ENCODE peak calls at places on chromosomes 16 and 17, in six cellular contexts. P is GM13977, C is osteocyte, G is fibroblast of villous mesenchyme, M is astrocyte of the cerebellum, I is body of pancreas. X is an unnamed sample.

GRCh38 chr16:70520612-70521297 is 2.6 kb downstream of the COG4 start:
- DNase-seq in P (peak), C (no peak), G (peak), M (no peak), I (no peak), X (no peak)

GRCh38 chr16:20520103-20520502 is 56.1 kb downstream of the ACSM2B start:
- DNase-seq in P (no peak), C (no peak), G (no peak), M (no peak), I (no peak), X (no peak)

GRCh38 chr17:38925263-38925995 is at the start of gene LASP1NB:
- DNase-seq in P (no peak), C (peak), G (no peak), M (no peak), I (no peak), X (no peak)

GRCh38 chr16:22977294-22977697 is 163.3 kb downstream of the HS3ST2 start:
- DNase-seq in P (no peak), C (no peak), G (peak), M (no peak), I (no peak), X (no peak)

GRCh38 chr16:90077240-90077756 is at the start of gene PRDM7:
- DNase-seq in P (peak), C (peak), G (peak), M (peak), I (peak), X (peak)

GRCh38 chr17:50939795-50940684 is 73.9 kb upstream of the TOB1 start:
- DNase-seq in P (no peak), C (no peak), G (no peak), M (no peak), I (no peak), X (no peak)

GRCh38 chr17:11736613-11737289 is 138.5 kb downstream of the DNAH9 start:
- DNase-seq in P (no peak), C (peak), G (no peak), M (no peak), I (no peak), X (no peak)

GRCh38 chr16:10181196-10182162 is 749 bp downstream of the GRIN2A start:
- DNase-seq in P (peak), C (no peak), G (peak), M (peak), I (peak), X (no peak)

GRCh38 chr17:561118-561517 is 153.5 kb downstream of the VPS53 start:
- DNase-seq in P (peak), C (no peak), G (peak), M (no peak), I (no peak), X (peak)

GRCh38 chr16:64544859-64545258 is 577.0 kb downstream of the CDH11 start:
- DNase-seq in P (no peak), C (no peak), G (no peak), M (no peak), I (no peak), X (no peak)

GRCh38 chr17:3894927-3895343 is 2.1 kb upstream of the CAMKK1 start:
- DNase-seq in P (no peak), C (no peak), G (no peak), M (no peak), I (peak), X (no peak)

GRCh38 chr17:43790311-43790940 is 10.2 kb downstream of the CFAP97D1 start:
- DNase-seq in P (no peak), C (no peak), G (no peak), M (no peak), I (no peak), X (no peak)

GRCh38 chr17:330993-331701 is 21.5 kb downstream of the RPH3AL start:
- DNase-seq in P (no peak), C (no peak), G (peak), M (no peak), I (peak), X (no peak)

GRCh38 chr17:65345261-65346060 is 208.3 kb downstream of the RGS9 start:
- DNase-seq in P (no peak), C (no peak), G (no peak), M (peak), I (no peak), X (no peak)

GRCh38 chr17:21282231-21282630 is 2.3 kb upstream of the MAP2K3 start:
- DNase-seq in P (no peak), C (peak), G (peak), M (peak), I (no peak), X (peak)

GRCh38 chr17:76841776-76842405 is 26.3 kb upstream of the MGAT5B start:
- DNase-seq in P (no peak), C (no peak), G (no peak), M (no peak), I (no peak), X (no peak)

GRCh38 chr16:89495121-89495520 is 4.8 kb upstream of the ANKRD11 start:
- DNase-seq in P (no peak), C (no peak), G (peak), M (no peak), I (no peak), X (no peak)

GRCh38 chr17:5019475-5019956 is 15.7 kb downstream of the SLC52A1 start:
- DNase-seq in P (peak), C (no peak), G (no peak), M (no peak), I (no peak), X (no peak)

GRCh38 chr17:12924614-12925013 is 93.2 kb downstream of the ELAC2 start:
- DNase-seq in P (no peak), C (no peak), G (no peak), M (no peak), I (no peak), X (no peak)

GRCh38 chr16:64925166-64925565 is 196.7 kb downstream of the CDH11 start:
- DNase-seq in P (no peak), C (no peak), G (peak), M (no peak), I (peak), X (no peak)

GRCh38 chr17:64385187-64386083 is 5.2 kb downstream of the PECAM1 start:
- DNase-seq in P (no peak), C (no peak), G (peak), M (peak), I (peak), X (peak)

GRCh38 chr16:86491643-86492030 is 18.7 kb upstream of the FOXF1 start:
- DNase-seq in P (no peak), C (no peak), G (no peak), M (no peak), I (no peak), X (no peak)

GRCh38 chr16:14003119-14003570 is 68.0 kb upstream of the MRTFB start:
- DNase-seq in P (no peak), C (peak), G (peak), M (no peak), I (peak), X (no peak)
- TF ChIP-seq CTCF in P (no peak), C (no peak), G (peak), M (no peak), I (no peak), X (no peak)

DNA sequence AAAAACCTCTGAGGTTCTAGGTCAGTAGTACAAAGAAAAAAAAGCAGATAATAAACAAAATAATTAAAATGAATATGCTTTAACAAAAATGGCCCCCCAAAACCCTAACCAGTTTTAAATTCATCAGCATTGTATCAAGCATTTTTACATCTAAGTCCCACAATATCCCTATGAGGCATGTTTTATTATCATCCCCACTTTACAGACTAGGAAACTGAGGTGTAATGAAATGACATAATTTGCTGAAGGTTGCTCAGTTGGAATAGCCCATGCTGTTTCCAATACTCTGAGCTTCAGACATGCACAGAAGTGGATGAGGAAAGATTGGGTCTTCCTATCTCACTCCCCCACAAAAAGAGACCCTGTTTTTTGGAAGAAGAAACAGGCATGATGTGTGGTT is 88.3 kb downstream of the SNX11 start:
- DNase-seq in P (no peak), C (no peak), G (no peak), M (no peak), I (no peak), X (no peak)
- TF ChIP-seq CTCF in P (no peak), C (no peak), G (no peak), M (no peak), I (no peak), X (no peak)

GRCh38 chr16:29192329-29193247 is 207.7 kb downstream of the LAT start:
- DNase-seq in P (no peak), C (peak), G (no peak), M (no peak), I (no peak), X (no peak)
- TF ChIP-seq CTCF in P (peak), C (peak), G (peak), M (no peak), I (no peak), X (peak)

GRCh38 chr17:71084219-71084618 is 914.9 kb downstream of the KCNJ2 start:
- DNase-seq in P (no peak), C (no peak), G (peak), M (no peak), I (peak), X (no peak)
- TF ChIP-seq CTCF in P (peak), C (peak), G (peak), M (peak), I (no peak), X (peak)

DNA sequence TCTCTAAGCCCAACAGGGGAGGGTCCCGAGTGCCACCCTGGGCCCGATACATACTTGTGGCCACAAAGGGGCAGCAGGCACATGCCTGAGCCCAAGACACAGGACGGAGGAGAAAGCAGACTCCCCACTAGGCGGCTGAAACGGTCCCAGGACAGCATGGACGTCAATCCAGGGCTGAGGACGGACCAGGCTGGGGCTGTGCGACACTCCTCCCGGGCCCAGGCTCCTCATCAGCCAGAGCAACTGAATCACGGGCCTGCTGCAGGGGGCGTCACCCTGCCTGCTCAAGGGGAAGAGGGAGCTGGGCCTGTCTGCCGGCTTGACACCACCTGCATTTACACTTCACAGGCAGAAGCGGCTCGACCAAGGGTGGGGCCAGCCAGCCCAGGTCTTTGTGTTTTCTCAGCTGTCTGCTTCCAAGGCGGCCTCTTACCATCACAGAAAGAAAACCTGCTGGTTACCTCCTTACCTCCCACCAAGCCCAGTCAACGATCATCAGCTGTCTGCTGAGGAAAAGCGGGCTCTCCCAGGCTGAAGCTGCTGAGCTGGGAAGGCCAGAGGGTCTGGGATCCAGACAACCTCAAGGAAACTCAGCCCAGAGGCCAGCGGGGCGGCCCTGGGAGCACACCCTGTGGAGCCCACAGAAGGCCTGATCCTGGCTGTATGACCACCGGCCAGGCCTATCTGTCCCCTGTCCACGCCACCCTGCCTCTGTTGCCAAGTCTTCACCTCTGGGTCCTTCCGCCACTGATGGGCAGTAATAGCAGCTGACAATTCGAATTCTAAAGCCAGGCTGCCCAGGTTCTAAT is 26.4 kb downstream of the KIFC3 start:
- DNase-seq in P (no peak), C (no peak), G (no peak), M (no peak), I (peak), X (no peak)
- TF ChIP-seq CTCF in P (peak), C (peak), G (peak), M (peak), I (no peak), X (peak)

GRCh38 chr16:81634380-81635121 is 144.5 kb upstream of the PLCG2 start:
- DNase-seq in P (no peak), C (no peak), G (peak), M (no peak), I (no peak), X (no peak)

GRCh38 chr16:81636298-81636960 is 142.7 kb upstream of the PLCG2 start:
- DNase-seq in P (no peak), C (no peak), G (no peak), M (no peak), I (no peak), X (no peak)

GRCh38 chr16:81637336-81638235 is 141.5 kb upstream of the PLCG2 start:
- DNase-seq in P (no peak), C (no peak), G (no peak), M (no peak), I (no peak), X (no peak)

GRCh38 chr16:81633680-81634379 is 145.3 kb upstream of the PLCG2 start:
- DNase-seq in P (no peak), C (no peak), G (no peak), M (no peak), I (no peak), X (no peak)

GRCh38 chr16:81635336-81635947 is 143.6 kb upstream of the PLCG2 start:
- DNase-seq in P (no peak), C (no peak), G (no peak), M (no peak), I (no peak), X (no peak)
- TF ChIP-seq CTCF in P (no peak), C (no peak), G (no peak), M (no peak), I (no peak), X (no peak)

DNA sequence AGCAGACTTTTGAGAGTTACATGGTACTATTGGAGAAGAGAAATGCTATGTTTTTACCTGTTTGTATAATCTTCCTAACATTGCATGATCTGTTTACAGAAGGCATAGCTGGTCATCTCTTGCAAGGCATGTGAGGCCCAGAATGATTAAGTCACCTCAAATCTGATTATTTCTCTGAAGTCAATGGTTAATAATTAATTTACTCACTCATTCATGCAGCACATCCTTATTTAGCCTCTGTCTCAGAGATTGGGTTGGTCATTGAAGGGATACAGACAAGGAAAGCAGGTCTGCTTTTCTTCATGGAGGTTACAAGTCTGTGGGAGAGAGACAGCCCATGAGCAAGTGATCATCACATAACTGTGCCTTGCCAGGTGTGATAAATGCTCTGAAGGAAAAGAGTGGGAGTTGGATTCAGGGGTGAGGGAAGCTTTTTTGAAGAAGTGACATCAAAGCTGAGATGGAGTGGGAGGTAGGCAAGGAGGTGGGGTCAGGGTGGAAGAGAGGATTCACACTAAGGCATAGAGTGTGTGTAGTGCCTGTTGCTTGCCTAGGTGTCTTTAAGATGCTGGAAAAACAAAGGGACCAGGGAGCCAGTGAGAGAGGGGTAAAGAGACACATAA is 16.3 kb upstream of the RBFOX1 start:
- DNase-seq in P (no peak), C (no peak), G (no peak), M (no peak), I (no peak), X (no peak)
- TF ChIP-seq CTCF in P (no peak), C (no peak), G (no peak), M (no peak), I (no peak), X (no peak)

GRCh38 chr17:57735707-57736106 is 9.4 kb downstream of the CCDC182 start:
- DNase-seq in P (peak), C (no peak), G (no peak), M (no peak), I (no peak), X (no peak)

GRCh38 chr17:57740225-57740528 is 4.9 kb downstream of the CCDC182 start:
- DNase-seq in P (no peak), C (no peak), G (no peak), M (no peak), I (no peak), X (no peak)

GRCh38 chr17:57737450-57737849 is 7.6 kb downstream of the CCDC182 start:
- DNase-seq in P (no peak), C (no peak), G (no peak), M (no peak), I (no peak), X (no peak)

GRCh38 chr17:57735230-57735629 is 9.9 kb downstream of the CCDC182 start:
- DNase-seq in P (no peak), C (no peak), G (no peak), M (no peak), I (no peak), X (no peak)

GRCh38 chr17:57739402-57740224 is 5.5 kb downstream of the CCDC182 start:
- DNase-seq in P (peak), C (no peak), G (peak), M (no peak), I (no peak), X (no peak)
- TF ChIP-seq CTCF in P (peak), C (peak), G (peak), M (peak), I (no peak), X (peak)

DNA sequence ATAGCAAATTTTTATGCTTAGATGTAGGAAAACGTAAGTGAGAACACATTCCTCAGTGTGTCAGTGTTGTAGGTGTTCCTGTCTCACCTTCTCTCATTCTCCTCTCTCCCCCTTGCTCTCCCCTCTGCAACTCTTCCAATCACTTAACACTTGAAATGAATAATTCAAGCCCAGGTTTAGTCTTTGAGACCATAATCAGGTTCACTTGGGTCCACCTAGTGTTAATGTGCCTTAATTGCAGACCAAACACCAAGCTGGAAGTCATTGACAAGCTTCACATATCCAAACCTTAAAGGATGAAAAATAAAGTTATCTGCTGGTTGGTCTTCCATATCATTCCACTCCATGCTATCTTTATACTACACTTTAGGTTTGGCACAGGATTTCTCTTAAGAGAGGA is 37.0 kb downstream of the STXBP4 start:
- DNase-seq in P (peak), C (no peak), G (peak), M (no peak), I (peak), X (no peak)
- TF ChIP-seq CTCF in P (peak), C (peak), G (peak), M (peak), I (peak), X (peak)

GRCh38 chr17:19904924-19905323 is 37.2 kb upstream of the ULK2 start:
- DNase-seq in P (no peak), C (peak), G (no peak), M (no peak), I (peak), X (no peak)

GRCh38 chr17:19897108-19897854 is 29.5 kb upstream of the ULK2 start:
- DNase-seq in P (no peak), C (no peak), G (peak), M (no peak), I (peak), X (no peak)

GRCh38 chr17:19904412-19904811 is 36.7 kb upstream of the ULK2 start:
- DNase-seq in P (no peak), C (no peak), G (peak), M (no peak), I (no peak), X (no peak)

GRCh38 chr17:19897901-19898300 is 30.2 kb upstream of the ULK2 start:
- DNase-seq in P (no peak), C (no peak), G (peak), M (no peak), I (no peak), X (peak)

DNA sequence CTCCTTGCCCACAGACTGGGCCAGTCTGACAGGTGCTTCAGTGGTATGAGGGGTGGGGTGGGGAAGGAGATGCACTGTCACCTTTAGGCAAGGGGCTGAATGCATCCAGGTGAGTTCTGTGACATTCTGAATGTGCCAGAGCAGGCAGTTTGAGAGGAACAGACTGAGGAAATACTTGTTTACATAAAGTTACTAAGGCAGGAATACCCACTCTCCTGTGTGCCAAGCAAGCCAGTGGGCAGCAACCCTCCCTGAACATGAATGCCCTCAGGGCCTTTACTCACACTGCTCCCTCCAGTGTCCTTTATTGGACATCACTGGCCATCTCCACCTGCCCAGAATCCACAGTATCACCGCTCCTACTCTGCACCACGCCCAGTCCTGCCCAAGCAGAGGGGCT is 33.1 kb upstream of the ULK2 start:
- DNase-seq in P (no peak), C (no peak), G (no peak), M (no peak), I (no peak), X (no peak)
- TF ChIP-seq CTCF in P (no peak), C (no peak), G (no peak), M (no peak), I (no peak), X (no peak)

X was measured in AG04450.